ENCODE peak calls at places on chromosome 6, in seven cellular contexts. One of them, this sample, is unnamed.

GRCh38 chr6:7566617-7567173 is 23.3 kb upstream of the SNRNP48 start:
- DNase-seq in SW480: no peak
- DNase-seq in CD4-positive, alpha-beta T cell: no peak
- DNase-seq in non-pigmented ciliary epithelial cell: no peak
- DNase-seq in NCI-H345: no peak
- DNase-seq in GM03348: no peak
- DNase-seq in aorta: no peak
- DNase-seq in this sample: no peak

GRCh38 chr6:130167655-130168054 is 55.1 kb downstream of the SAMD3 start:
- DNase-seq in SW480: no peak
- DNase-seq in CD4-positive, alpha-beta T cell: no peak
- DNase-seq in non-pigmented ciliary epithelial cell: peak
- DNase-seq in NCI-H345: no peak
- DNase-seq in GM03348: peak
- DNase-seq in aorta: no peak
- DNase-seq in this sample: no peak

GRCh38 chr6:39102024-39102820 is 12.8 kb downstream of the SAYSD1 start:
- DNase-seq in SW480: no peak
- DNase-seq in CD4-positive, alpha-beta T cell: no peak
- DNase-seq in non-pigmented ciliary epithelial cell: no peak
- DNase-seq in NCI-H345: no peak
- DNase-seq in GM03348: peak
- DNase-seq in aorta: no peak
- DNase-seq in this sample: peak

GRCh38 chr6:82750570-82750969 is 315.1 kb downstream of the UBE3D start:
- DNase-seq in SW480: no peak
- DNase-seq in CD4-positive, alpha-beta T cell: no peak
- DNase-seq in non-pigmented ciliary epithelial cell: no peak
- DNase-seq in NCI-H345: no peak
- DNase-seq in GM03348: peak
- DNase-seq in aorta: no peak
- DNase-seq in this sample: no peak

GRCh38 chr6:109186012-109186411 is 90.7 kb downstream of the CEP57L1 start:
- DNase-seq in SW480: no peak
- DNase-seq in CD4-positive, alpha-beta T cell: no peak
- DNase-seq in non-pigmented ciliary epithelial cell: no peak
- DNase-seq in NCI-H345: no peak
- DNase-seq in GM03348: no peak
- DNase-seq in aorta: no peak
- DNase-seq in this sample: no peak

GRCh38 chr6:165574770-165575549 is 88.1 kb downstream of the PDE10A start:
- DNase-seq in SW480: peak
- DNase-seq in CD4-positive, alpha-beta T cell: no peak
- DNase-seq in non-pigmented ciliary epithelial cell: no peak
- DNase-seq in NCI-H345: no peak
- DNase-seq in GM03348: no peak
- DNase-seq in aorta: no peak
- DNase-seq in this sample: no peak

GRCh38 chr6:135047324-135047723 is 7.3 kb downstream of the HBS1L start:
- DNase-seq in SW480: no peak
- DNase-seq in CD4-positive, alpha-beta T cell: no peak
- DNase-seq in non-pigmented ciliary epithelial cell: no peak
- DNase-seq in NCI-H345: no peak
- DNase-seq in GM03348: no peak
- DNase-seq in aorta: no peak
- DNase-seq in this sample: no peak

GRCh38 chr6:135667694-135668455 is 170.3 kb upstream of the AHI1 start:
- DNase-seq in SW480: no peak
- DNase-seq in CD4-positive, alpha-beta T cell: no peak
- DNase-seq in non-pigmented ciliary epithelial cell: no peak
- DNase-seq in NCI-H345: peak
- DNase-seq in GM03348: peak
- DNase-seq in aorta: no peak
- DNase-seq in this sample: no peak

GRCh38 chr6:152595507-152595906 is 41.7 kb downstream of the SYNE1 start:
- DNase-seq in SW480: peak
- DNase-seq in CD4-positive, alpha-beta T cell: no peak
- DNase-seq in non-pigmented ciliary epithelial cell: no peak
- DNase-seq in NCI-H345: no peak
- DNase-seq in GM03348: peak
- DNase-seq in aorta: no peak
- DNase-seq in this sample: no peak

GRCh38 chr6:42618105-42618504 is 54.3 kb downstream of the UBR2 start:
- DNase-seq in SW480: no peak
- DNase-seq in CD4-positive, alpha-beta T cell: no peak
- DNase-seq in non-pigmented ciliary epithelial cell: no peak
- DNase-seq in NCI-H345: no peak
- DNase-seq in GM03348: no peak
- DNase-seq in aorta: no peak
- DNase-seq in this sample: no peak

GRCh38 chr6:70616728-70617260 is 50.1 kb downstream of the SDHAF4 start:
- DNase-seq in SW480: no peak
- DNase-seq in CD4-positive, alpha-beta T cell: no peak
- DNase-seq in non-pigmented ciliary epithelial cell: no peak
- DNase-seq in NCI-H345: no peak
- DNase-seq in GM03348: no peak
- DNase-seq in aorta: no peak
- DNase-seq in this sample: no peak

GRCh38 chr6:28979679-28980078 is 25.4 kb downstream of the ZNF311 start:
- DNase-seq in SW480: no peak
- DNase-seq in CD4-positive, alpha-beta T cell: no peak
- DNase-seq in non-pigmented ciliary epithelial cell: no peak
- DNase-seq in NCI-H345: no peak
- DNase-seq in GM03348: no peak
- DNase-seq in aorta: no peak
- DNase-seq in this sample: no peak

GRCh38 chr6:124099520-124099919 is 295.9 kb downstream of the NKAIN2 start:
- DNase-seq in SW480: no peak
- DNase-seq in CD4-positive, alpha-beta T cell: no peak
- DNase-seq in non-pigmented ciliary epithelial cell: no peak
- DNase-seq in NCI-H345: no peak
- DNase-seq in GM03348: no peak
- DNase-seq in aorta: no peak
- DNase-seq in this sample: no peak

GRCh38 chr6:170038251-170038650 is 252.6 kb downstream of the DLL1 start:
- DNase-seq in SW480: no peak
- DNase-seq in CD4-positive, alpha-beta T cell: no peak
- DNase-seq in non-pigmented ciliary epithelial cell: no peak
- DNase-seq in NCI-H345: no peak
- DNase-seq in GM03348: no peak
- DNase-seq in aorta: peak
- DNase-seq in this sample: no peak

GRCh38 chr6:3816251-3816650 is 32.9 kb upstream of the FAM50B start:
- DNase-seq in SW480: no peak
- DNase-seq in CD4-positive, alpha-beta T cell: no peak
- DNase-seq in non-pigmented ciliary epithelial cell: no peak
- DNase-seq in NCI-H345: no peak
- DNase-seq in GM03348: no peak
- DNase-seq in aorta: no peak
- DNase-seq in this sample: no peak

GRCh38 chr6:46400898-46401297 is 90.4 kb downstream of the RCAN2 start:
- DNase-seq in SW480: no peak
- DNase-seq in CD4-positive, alpha-beta T cell: no peak
- DNase-seq in non-pigmented ciliary epithelial cell: no peak
- DNase-seq in NCI-H345: no peak
- DNase-seq in GM03348: no peak
- DNase-seq in aorta: no peak
- DNase-seq in this sample: no peak

GRCh38 chr6:15358579-15359327 is 112.9 kb downstream of the JARID2 start:
- DNase-seq in SW480: no peak
- DNase-seq in CD4-positive, alpha-beta T cell: no peak
- DNase-seq in non-pigmented ciliary epithelial cell: peak
- DNase-seq in NCI-H345: no peak
- DNase-seq in GM03348: no peak
- DNase-seq in aorta: no peak
- DNase-seq in this sample: no peak

GRCh38 chr6:119524410-119524809 is 174.8 kb upstream of the MAN1A1 start:
- DNase-seq in SW480: no peak
- DNase-seq in CD4-positive, alpha-beta T cell: no peak
- DNase-seq in non-pigmented ciliary epithelial cell: no peak
- DNase-seq in NCI-H345: no peak
- DNase-seq in GM03348: no peak
- DNase-seq in aorta: no peak
- DNase-seq in this sample: no peak

GRCh38 chr6:156013155-156013554 is 557.5 kb upstream of the NOX3 start:
- DNase-seq in SW480: no peak
- DNase-seq in CD4-positive, alpha-beta T cell: no peak
- DNase-seq in non-pigmented ciliary epithelial cell: peak
- DNase-seq in NCI-H345: peak
- DNase-seq in GM03348: no peak
- DNase-seq in aorta: no peak
- DNase-seq in this sample: no peak

GRCh38 chr6:155122199-155122950 is 127.3 kb downstream of the TIAM2 start:
- DNase-seq in SW480: no peak
- DNase-seq in CD4-positive, alpha-beta T cell: no peak
- DNase-seq in non-pigmented ciliary epithelial cell: no peak
- DNase-seq in NCI-H345: no peak
- DNase-seq in GM03348: no peak
- DNase-seq in aorta: no peak
- DNase-seq in this sample: no peak

GRCh38 chr6:99841297-99841696 is 152.7 kb downstream of the MCHR2 start:
- DNase-seq in SW480: no peak
- DNase-seq in CD4-positive, alpha-beta T cell: no peak
- DNase-seq in non-pigmented ciliary epithelial cell: no peak
- DNase-seq in NCI-H345: no peak
- DNase-seq in GM03348: no peak
- DNase-seq in aorta: no peak
- DNase-seq in this sample: no peak

GRCh38 chr6:143695106-143696059 is 17.6 kb downstream of the PHACTR2 start:
- DNase-seq in SW480: no peak
- DNase-seq in CD4-positive, alpha-beta T cell: no peak
- DNase-seq in non-pigmented ciliary epithelial cell: no peak
- DNase-seq in NCI-H345: no peak
- DNase-seq in GM03348: no peak
- DNase-seq in aorta: no peak
- DNase-seq in this sample: no peak

GRCh38 chr6:15628499-15629131 is 34.2 kb downstream of the DTNBP1 start:
- DNase-seq in SW480: no peak
- DNase-seq in CD4-positive, alpha-beta T cell: no peak
- DNase-seq in non-pigmented ciliary epithelial cell: peak
- DNase-seq in NCI-H345: no peak
- DNase-seq in GM03348: peak
- DNase-seq in aorta: no peak
- DNase-seq in this sample: peak

GRCh38 chr6:24274441-24275083 is 83.3 kb downstream of the DCDC2 start:
- DNase-seq in SW480: peak
- DNase-seq in CD4-positive, alpha-beta T cell: no peak
- DNase-seq in non-pigmented ciliary epithelial cell: no peak
- DNase-seq in NCI-H345: peak
- DNase-seq in GM03348: peak
- DNase-seq in aorta: no peak
- DNase-seq in this sample: no peak

GRCh38 chr6:44630125-44631028 is 242.9 kb downstream of the CDC5L start:
- DNase-seq in SW480: peak
- DNase-seq in CD4-positive, alpha-beta T cell: no peak
- DNase-seq in non-pigmented ciliary epithelial cell: no peak
- DNase-seq in NCI-H345: peak
- DNase-seq in GM03348: peak
- DNase-seq in aorta: no peak
- DNase-seq in this sample: peak

GRCh38 chr6:22468566-22468965 is 100.8 kb upstream of the HDGFL1 start:
- DNase-seq in SW480: no peak
- DNase-seq in CD4-positive, alpha-beta T cell: no peak
- DNase-seq in non-pigmented ciliary epithelial cell: no peak
- DNase-seq in NCI-H345: no peak
- DNase-seq in GM03348: no peak
- DNase-seq in aorta: no peak
- DNase-seq in this sample: no peak

GRCh38 chr6:46010771-46011170 is 4.9 kb downstream of the CLIC5 start:
- DNase-seq in SW480: no peak
- DNase-seq in CD4-positive, alpha-beta T cell: no peak
- DNase-seq in non-pigmented ciliary epithelial cell: no peak
- DNase-seq in NCI-H345: no peak
- DNase-seq in GM03348: no peak
- DNase-seq in aorta: no peak
- DNase-seq in this sample: no peak

GRCh38 chr6:10535198-10535597 is 14.0 kb downstream of the GCNT2 start:
- DNase-seq in SW480: no peak
- DNase-seq in CD4-positive, alpha-beta T cell: no peak
- DNase-seq in non-pigmented ciliary epithelial cell: no peak
- DNase-seq in NCI-H345: no peak
- DNase-seq in GM03348: no peak
- DNase-seq in aorta: no peak
- DNase-seq in this sample: no peak

GRCh38 chr6:32462609-32463008 is 22.9 kb downstream of the HLA-DRA start:
- DNase-seq in SW480: peak
- DNase-seq in CD4-positive, alpha-beta T cell: no peak
- DNase-seq in non-pigmented ciliary epithelial cell: no peak
- DNase-seq in NCI-H345: no peak
- DNase-seq in GM03348: no peak
- DNase-seq in aorta: no peak
- DNase-seq in this sample: no peak

GRCh38 chr6:43938178-43939101 is 168.4 kb downstream of the VEGFA start:
- DNase-seq in SW480: no peak
- DNase-seq in CD4-positive, alpha-beta T cell: no peak
- DNase-seq in non-pigmented ciliary epithelial cell: no peak
- DNase-seq in NCI-H345: no peak
- DNase-seq in GM03348: no peak
- DNase-seq in aorta: no peak
- DNase-seq in this sample: no peak

GRCh38 chr6:98871057-98871456 is 36.7 kb downstream of the POU3F2 start:
- DNase-seq in SW480: no peak
- DNase-seq in CD4-positive, alpha-beta T cell: no peak
- DNase-seq in non-pigmented ciliary epithelial cell: no peak
- DNase-seq in NCI-H345: no peak
- DNase-seq in GM03348: no peak
- DNase-seq in aorta: no peak
- DNase-seq in this sample: no peak

GRCh38 chr6:5172057-5172683 is 87.0 kb downstream of the PPP1R3G start:
- DNase-seq in SW480: peak
- DNase-seq in CD4-positive, alpha-beta T cell: no peak
- DNase-seq in non-pigmented ciliary epithelial cell: no peak
- DNase-seq in NCI-H345: peak
- DNase-seq in GM03348: no peak
- DNase-seq in aorta: no peak
- DNase-seq in this sample: no peak

GRCh38 chr6:57221191-57221935 is 744 bp downstream of the RAB23 start:
- DNase-seq in SW480: peak
- DNase-seq in CD4-positive, alpha-beta T cell: peak
- DNase-seq in non-pigmented ciliary epithelial cell: no peak
- DNase-seq in NCI-H345: peak
- DNase-seq in GM03348: peak
- DNase-seq in aorta: peak
- DNase-seq in this sample: peak

GRCh38 chr6:18389479-18389878 is 2.3 kb downstream of the RNF144B start:
- DNase-seq in SW480: no peak
- DNase-seq in CD4-positive, alpha-beta T cell: no peak
- DNase-seq in non-pigmented ciliary epithelial cell: no peak
- DNase-seq in NCI-H345: no peak
- DNase-seq in GM03348: peak
- DNase-seq in aorta: no peak
- DNase-seq in this sample: no peak

GRCh38 chr6:97841763-97842162 is 558.7 kb upstream of the MMS22L start:
- DNase-seq in SW480: no peak
- DNase-seq in CD4-positive, alpha-beta T cell: no peak
- DNase-seq in non-pigmented ciliary epithelial cell: no peak
- DNase-seq in NCI-H345: no peak
- DNase-seq in GM03348: peak
- DNase-seq in aorta: no peak
- DNase-seq in this sample: no peak

This sample was measured in hepatic stellate cell.